ENCODE peak calls at places on chromosomes 3 and 15, in seven cellular contexts. One of them, this sample, is unnamed.

GRCh38 chr3:147405552-147406254 is 640 bp downstream of the ZIC4 start:
- DNase-seq in DMS53: no peak
- DNase-seq in GM13976: no peak
- DNase-seq in GDM1: no peak
- DNase-seq in germinal center: no peak
- DNase-seq in D341Med: no peak
- DNase-seq in Right ventricle myocardium inferior: no peak
- DNase-seq in this sample: no peak

GRCh38 chr3:31978553-31978952 is 2.5 kb downstream of the OSBPL10 start:
- DNase-seq in DMS53: peak; percentile 23
- DNase-seq in GM13976: no peak
- DNase-seq in GDM1: no peak
- DNase-seq in germinal center: no peak
- DNase-seq in D341Med: no peak
- DNase-seq in Right ventricle myocardium inferior: no peak
- DNase-seq in this sample: no peak

GRCh38 chr15:39478996-39479395 is 101.9 kb upstream of the THBS1 start:
- DNase-seq in DMS53: no peak
- DNase-seq in GM13976: no peak
- DNase-seq in GDM1: no peak
- DNase-seq in germinal center: no peak
- DNase-seq in D341Med: no peak
- DNase-seq in Right ventricle myocardium inferior: no peak
- DNase-seq in this sample: no peak

GRCh38 chr3:43155464-43156121 is 49.7 kb upstream of the POMGNT2 start:
- DNase-seq in DMS53: peak; percentile 58
- DNase-seq in GM13976: no peak
- DNase-seq in GDM1: no peak
- DNase-seq in germinal center: no peak
- DNase-seq in D341Med: peak; percentile 84
- DNase-seq in Right ventricle myocardium inferior: peak; percentile 75
- DNase-seq in this sample: no peak

GRCh38 chr15:40029979-40030893 is 8.7 kb downstream of the SRP14 start:
- DNase-seq in DMS53: peak; percentile 58
- DNase-seq in GM13976: no peak
- DNase-seq in GDM1: no peak
- DNase-seq in germinal center: no peak
- DNase-seq in D341Med: peak; percentile 54
- DNase-seq in Right ventricle myocardium inferior: no peak
- DNase-seq in this sample: no peak

GRCh38 chr3:105885261-105885660 is 16.4 kb upstream of the CBLB start:
- DNase-seq in DMS53: no peak
- DNase-seq in GM13976: no peak
- DNase-seq in GDM1: no peak
- DNase-seq in germinal center: no peak
- DNase-seq in D341Med: no peak
- DNase-seq in Right ventricle myocardium inferior: no peak
- DNase-seq in this sample: no peak

GRCh38 chr3:190566043-190566933 is 52.4 kb downstream of the IL1RAP start:
- DNase-seq in DMS53: peak; percentile 89
- DNase-seq in GM13976: no peak
- DNase-seq in GDM1: peak; percentile 88
- DNase-seq in germinal center: no peak
- DNase-seq in D341Med: peak; percentile 59
- DNase-seq in Right ventricle myocardium inferior: peak; percentile 92
- DNase-seq in this sample: no peak

GRCh38 chr15:57146394-57147140 is 228.1 kb downstream of the TCF12 start:
- DNase-seq in DMS53: peak; percentile 65
- DNase-seq in GM13976: peak; percentile 28
- DNase-seq in GDM1: peak; percentile 2
- DNase-seq in germinal center: peak; percentile 19
- DNase-seq in D341Med: peak; percentile 22
- DNase-seq in Right ventricle myocardium inferior: no peak
- DNase-seq in this sample: peak; percentile 13

GRCh38 chr3:123147754-123148535 is 53.8 kb upstream of the SEC22A start:
- DNase-seq in DMS53: no peak
- DNase-seq in GM13976: no peak
- DNase-seq in GDM1: no peak
- DNase-seq in germinal center: no peak
- DNase-seq in D341Med: peak; percentile 19
- DNase-seq in Right ventricle myocardium inferior: no peak
- DNase-seq in this sample: no peak

GRCh38 chr3:46737320-46737719 is 19.7 kb upstream of the PRSS50 start:
- DNase-seq in DMS53: no peak
- DNase-seq in GM13976: no peak
- DNase-seq in GDM1: no peak
- DNase-seq in germinal center: no peak
- DNase-seq in D341Med: no peak
- DNase-seq in Right ventricle myocardium inferior: no peak
- DNase-seq in this sample: no peak

GRCh38 chr3:59606638-59607262 is 556.9 kb upstream of the CFAP20DC start:
- DNase-seq in DMS53: peak; percentile 66
- DNase-seq in GM13976: no peak
- DNase-seq in GDM1: no peak
- DNase-seq in germinal center: no peak
- DNase-seq in D341Med: no peak
- DNase-seq in Right ventricle myocardium inferior: no peak
- DNase-seq in this sample: no peak

GRCh38 chr3:49657208-49657915 is 16.8 kb upstream of the APEH start:
- DNase-seq in DMS53: no peak
- DNase-seq in GM13976: no peak
- DNase-seq in GDM1: no peak
- DNase-seq in germinal center: no peak
- DNase-seq in D341Med: no peak
- DNase-seq in Right ventricle myocardium inferior: peak; percentile 56
- DNase-seq in this sample: no peak

GRCh38 chr3:150169279-150169970 is 198.7 kb upstream of the PFN2 start:
- DNase-seq in DMS53: peak; percentile 2
- DNase-seq in GM13976: no peak
- DNase-seq in GDM1: no peak
- DNase-seq in germinal center: no peak
- DNase-seq in D341Med: no peak
- DNase-seq in Right ventricle myocardium inferior: no peak
- DNase-seq in this sample: no peak

GRCh38 chr3:134077649-134078081 is 47.9 kb upstream of the SLCO2A1 start:
- DNase-seq in DMS53: no peak
- DNase-seq in GM13976: no peak
- DNase-seq in GDM1: no peak
- DNase-seq in germinal center: no peak
- DNase-seq in D341Med: no peak
- DNase-seq in Right ventricle myocardium inferior: no peak
- DNase-seq in this sample: no peak

GRCh38 chr3:57004154-57004730 is 56.2 kb upstream of the SPATA12 start:
- DNase-seq in DMS53: no peak
- DNase-seq in GM13976: no peak
- DNase-seq in GDM1: no peak
- DNase-seq in germinal center: no peak
- DNase-seq in D341Med: no peak
- DNase-seq in Right ventricle myocardium inferior: no peak
- DNase-seq in this sample: no peak

GRCh38 chr3:133491481-133492059 is 81.9 kb upstream of the CDV3 start:
- DNase-seq in DMS53: no peak
- DNase-seq in GM13976: peak; percentile 45
- DNase-seq in GDM1: no peak
- DNase-seq in germinal center: no peak
- DNase-seq in D341Med: no peak
- DNase-seq in Right ventricle myocardium inferior: no peak
- DNase-seq in this sample: no peak

GRCh38 chr3:168752339-168752738 is 656.6 kb upstream of the GOLIM4 start:
- DNase-seq in DMS53: no peak
- DNase-seq in GM13976: no peak
- DNase-seq in GDM1: no peak
- DNase-seq in germinal center: no peak
- DNase-seq in D341Med: no peak
- DNase-seq in Right ventricle myocardium inferior: no peak
- DNase-seq in this sample: no peak

GRCh38 chr15:23687143-23687470 is at the start of gene NDN:
- DNase-seq in DMS53: no peak
- DNase-seq in GM13976: no peak
- DNase-seq in GDM1: no peak
- DNase-seq in germinal center: peak; percentile 12
- DNase-seq in D341Med: peak; percentile 91
- DNase-seq in Right ventricle myocardium inferior: peak; percentile 77
- DNase-seq in this sample: peak; percentile 54

GRCh38 chr3:108099679-108100428 is 9.0 kb upstream of the CD47 start:
- DNase-seq in DMS53: no peak
- DNase-seq in GM13976: peak; percentile 27
- DNase-seq in GDM1: peak; percentile 89
- DNase-seq in germinal center: no peak
- DNase-seq in D341Med: no peak
- DNase-seq in Right ventricle myocardium inferior: no peak
- DNase-seq in this sample: no peak

GRCh38 chr15:65957451-65957850 is 88.2 kb downstream of the RAB11A start:
- DNase-seq in DMS53: peak; percentile 84
- DNase-seq in GM13976: no peak
- DNase-seq in GDM1: no peak
- DNase-seq in germinal center: no peak
- DNase-seq in D341Med: no peak
- DNase-seq in Right ventricle myocardium inferior: no peak
- DNase-seq in this sample: no peak

GRCh38 chr3:31341130-31341529 is 191.6 kb upstream of the STT3B start:
- DNase-seq in DMS53: peak; percentile 5
- DNase-seq in GM13976: no peak
- DNase-seq in GDM1: no peak
- DNase-seq in germinal center: no peak
- DNase-seq in D341Med: no peak
- DNase-seq in Right ventricle myocardium inferior: no peak
- DNase-seq in this sample: no peak

GRCh38 chr15:29925227-29926082 is 103.2 kb upstream of the TJP1 start:
- DNase-seq in DMS53: peak; percentile 84
- DNase-seq in GM13976: no peak
- DNase-seq in GDM1: no peak
- DNase-seq in germinal center: peak; percentile 49
- DNase-seq in D341Med: peak; percentile 74
- DNase-seq in Right ventricle myocardium inferior: peak; percentile 76
- DNase-seq in this sample: peak; percentile 9

GRCh38 chr15:94324117-94324826 is 92.9 kb downstream of the MCTP2 start:
- DNase-seq in DMS53: peak; percentile 65
- DNase-seq in GM13976: peak; percentile 57
- DNase-seq in GDM1: peak; percentile 62
- DNase-seq in germinal center: peak; percentile 72
- DNase-seq in D341Med: peak; percentile 64
- DNase-seq in Right ventricle myocardium inferior: no peak
- DNase-seq in this sample: peak; percentile 55

GRCh38 chr3:12780776-12781175 is 15.7 kb upstream of the CAND2 start:
- DNase-seq in DMS53: no peak
- DNase-seq in GM13976: no peak
- DNase-seq in GDM1: no peak
- DNase-seq in germinal center: no peak
- DNase-seq in D341Med: no peak
- DNase-seq in Right ventricle myocardium inferior: no peak
- DNase-seq in this sample: no peak

GRCh38 chr3:23402728-23403505 is 199.8 kb downstream of the UBE2E2 start:
- DNase-seq in DMS53: no peak
- DNase-seq in GM13976: no peak
- DNase-seq in GDM1: no peak
- DNase-seq in germinal center: no peak
- DNase-seq in D341Med: no peak
- DNase-seq in Right ventricle myocardium inferior: no peak
- DNase-seq in this sample: no peak

GRCh38 chr3:94069242-94069813 is 6.5 kb downstream of the NSUN3 start:
- DNase-seq in DMS53: peak; percentile 48
- DNase-seq in GM13976: no peak
- DNase-seq in GDM1: no peak
- DNase-seq in germinal center: peak; percentile 12
- DNase-seq in D341Med: no peak
- DNase-seq in Right ventricle myocardium inferior: no peak
- DNase-seq in this sample: peak; percentile 8